ENCODE peak calls at places on chromosomes 11 and 22, in nine cellular contexts. C, U, R, S, T, E, Z, B and P are unnamed samples.

GRCh38 chr22:44185237-44186120 is 4.8 kb downstream of the PARVG start:
- DNase-seq in C (no peak), U (no peak), R (no peak), S (no peak), T (no peak), E (no peak), Z (no peak), B (no peak), P (no peak)

GRCh38 chr11:37973926-37974325 is 1375.9 kb upstream of the RAG2 start:
- DNase-seq in C (no peak), U (no peak), R (no peak), S (no peak), T (no peak), E (no peak), Z (peak), B (no peak), P (no peak)

GRCh38 chr11:65013692-65014145 is 241 bp upstream of the ARL2 start:
- DNase-seq in C (peak), U (no peak), R (peak), S (peak), T (peak), E (peak), Z (peak), B (peak), P (peak)

GRCh38 chr11:119081682-119082081 is 3.0 kb upstream of the HMBS start:
- DNase-seq in C (no peak), U (no peak), R (no peak), S (no peak), T (no peak), E (no peak), Z (no peak), B (no peak), P (peak)

GRCh38 chr11:109037856-109038780 is 373.2 kb downstream of the DDX10 start:
- DNase-seq in C (peak), U (peak), R (no peak), S (no peak), T (no peak), E (no peak), Z (no peak), B (no peak), P (no peak)

GRCh38 chr11:95556342-95557151 is 233.0 kb downstream of the FAM76B start:
- DNase-seq in C (peak), U (peak), R (peak), S (no peak), T (no peak), E (peak), Z (no peak), B (no peak), P (peak)

GRCh38 chr11:11543656-11544055 is 78.1 kb downstream of the GALNT18 start:
- DNase-seq in C (no peak), U (no peak), R (no peak), S (no peak), T (no peak), E (no peak), Z (no peak), B (no peak), P (no peak)

GRCh38 chr11:4890279-4890678 is 8.6 kb downstream of the OR51T1 start:
- DNase-seq in C (no peak), U (no peak), R (no peak), S (no peak), T (no peak), E (no peak), Z (peak), B (no peak), P (no peak)

GRCh38 chr22:24812950-24813349 is 6.9 kb downstream of the SGSM1 start:
- DNase-seq in C (no peak), U (no peak), R (no peak), S (no peak), T (no peak), E (no peak), Z (no peak), B (no peak), P (no peak)

GRCh38 chr11:71434576-71435130 is 13.5 kb downstream of the DHCR7 start:
- DNase-seq in C (no peak), U (no peak), R (no peak), S (no peak), T (no peak), E (no peak), Z (no peak), B (no peak), P (no peak)

GRCh38 chr11:126444072-126444471 is 88.6 kb downstream of the ST3GAL4 start:
- DNase-seq in C (no peak), U (no peak), R (no peak), S (no peak), T (no peak), E (no peak), Z (no peak), B (no peak), P (no peak)

GRCh38 chr11:107591098-107591445 is at the start of gene ELMOD1:
- DNase-seq in C (no peak), U (no peak), R (no peak), S (no peak), T (peak), E (no peak), Z (no peak), B (peak), P (peak)

GRCh38 chr11:30346068-30346688 is 23.3 kb downstream of the ARL14EP start:
- DNase-seq in C (peak), U (no peak), R (no peak), S (no peak), T (peak), E (no peak), Z (peak), B (peak), P (peak)

GRCh38 chr22:29524440-29525191 is 28.9 kb downstream of the THOC5 start:
- DNase-seq in C (peak), U (no peak), R (no peak), S (no peak), T (no peak), E (no peak), Z (peak), B (peak), P (peak)

GRCh38 chr11:41392591-41392990 is 66.9 kb downstream of the LRRC4C start:
- DNase-seq in C (no peak), U (no peak), R (no peak), S (no peak), T (no peak), E (no peak), Z (no peak), B (no peak), P (no peak)

GRCh38 chr11:133842730-133843129 is 2.6 kb downstream of the SPATA19 start:
- DNase-seq in C (no peak), U (no peak), R (no peak), S (no peak), T (no peak), E (no peak), Z (no peak), B (no peak), P (no peak)

GRCh38 chr22:27144345-27144744 is 487.0 kb downstream of the MIAT start:
- DNase-seq in C (no peak), U (no peak), R (no peak), S (no peak), T (no peak), E (no peak), Z (no peak), B (no peak), P (no peak)

GRCh38 chr11:62264004-62264403 is 6.0 kb upstream of the SCGB2A2 start:
- DNase-seq in C (no peak), U (no peak), R (no peak), S (no peak), T (no peak), E (no peak), Z (no peak), B (no peak), P (no peak)

GRCh38 chr11:112248216-112248615 is 12.4 kb downstream of the PLET1 start:
- DNase-seq in C (no peak), U (no peak), R (no peak), S (no peak), T (no peak), E (no peak), Z (peak), B (no peak), P (no peak)

GRCh38 chr11:68363771-68364170 is 51.4 kb downstream of the LRP5 start:
- DNase-seq in C (no peak), U (no peak), R (no peak), S (no peak), T (no peak), E (no peak), Z (no peak), B (no peak), P (no peak)

GRCh38 chr11:113408206-113408605 is 20.6 kb downstream of the ANKK1 start:
- DNase-seq in C (no peak), U (no peak), R (no peak), S (no peak), T (no peak), E (no peak), Z (no peak), B (no peak), P (no peak)

GRCh38 chr22:25582946-25583345 is 18.5 kb downstream of the GRK3 start:
- DNase-seq in C (peak), U (peak), R (no peak), S (no peak), T (no peak), E (no peak), Z (peak), B (no peak), P (no peak)

GRCh38 chr11:71396548-71397123 is 51.6 kb downstream of the DHCR7 start:
- DNase-seq in C (no peak), U (no peak), R (no peak), S (no peak), T (no peak), E (no peak), Z (no peak), B (no peak), P (no peak)

GRCh38 chr11:396511-396947 is 2.5 kb downstream of the PKP3 start:
- DNase-seq in C (no peak), U (no peak), R (no peak), S (no peak), T (no peak), E (no peak), Z (peak), B (peak), P (no peak)

GRCh38 chr11:44753965-44754645 is 27.3 kb downstream of the TSPAN18 start:
- DNase-seq in C (no peak), U (no peak), R (no peak), S (no peak), T (no peak), E (no peak), Z (no peak), B (no peak), P (no peak)

GRCh38 chr11:3929689-3930088 is 74.2 kb downstream of the STIM1 start:
- DNase-seq in C (no peak), U (no peak), R (no peak), S (no peak), T (no peak), E (no peak), Z (no peak), B (no peak), P (no peak)

GRCh38 chr11:56977324-56977723 is 11.4 kb upstream of the OR5AK2 start:
- DNase-seq in C (no peak), U (no peak), R (no peak), S (no peak), T (no peak), E (no peak), Z (no peak), B (no peak), P (no peak)

GRCh38 chr22:45105281-45105700 is 58.4 kb upstream of the NUP50 start:
- DNase-seq in C (peak), U (peak), R (no peak), S (no peak), T (no peak), E (no peak), Z (peak), B (peak), P (peak)

GRCh38 chr11:118574636-118575035 is 2.4 kb downstream of the ARCN1 start:
- DNase-seq in C (no peak), U (no peak), R (no peak), S (no peak), T (no peak), E (no peak), Z (no peak), B (no peak), P (no peak)

GRCh38 chr22:30182365-30182764 is 64.2 kb downstream of the LIF start:
- DNase-seq in C (no peak), U (no peak), R (no peak), S (no peak), T (no peak), E (no peak), Z (no peak), B (no peak), P (no peak)

GRCh38 chr22:42950281-42950680 is 64.7 kb downstream of the PACSIN2 start:
- DNase-seq in C (no peak), U (no peak), R (no peak), S (no peak), T (no peak), E (no peak), Z (no peak), B (no peak), P (no peak)

GRCh38 chr11:100888836-100889235 is 201.7 kb downstream of the ARHGAP42 start:
- DNase-seq in C (no peak), U (no peak), R (no peak), S (no peak), T (no peak), E (no peak), Z (peak), B (no peak), P (no peak)

GRCh38 chr22:23256986-23257888 is 76.9 kb downstream of the BCR start:
- DNase-seq in C (peak), U (peak), R (no peak), S (no peak), T (no peak), E (no peak), Z (no peak), B (no peak), P (no peak)

GRCh38 chr22:26438006-26438405 is 8.9 kb downstream of the ASPHD2 start:
- DNase-seq in C (no peak), U (no peak), R (no peak), S (no peak), T (no peak), E (no peak), Z (no peak), B (no peak), P (no peak)

GRCh38 chr11:69267395-69267805 is 26.6 kb upstream of the MYEOV start:
- DNase-seq in C (no peak), U (no peak), R (no peak), S (no peak), T (no peak), E (no peak), Z (no peak), B (no peak), P (no peak)

GRCh38 chr22:31579835-31580242 is 82.2 kb downstream of the PISD start:
- DNase-seq in C (no peak), U (no peak), R (no peak), S (no peak), T (no peak), E (peak), Z (no peak), B (peak), P (no peak)

GRCh38 chr22:42316988-42317387 is 46.5 kb upstream of the TCF20 start:
- DNase-seq in C (peak), U (no peak), R (peak), S (no peak), T (peak), E (no peak), Z (peak), B (no peak), P (no peak)

GRCh38 chr22:38243007-38243775 is 29.6 kb downstream of the TMEM184B start:
- DNase-seq in C (no peak), U (no peak), R (no peak), S (no peak), T (no peak), E (peak), Z (peak), B (peak), P (no peak)

GRCh38 chr22:39577361-39577760 is 6.8 kb downstream of the CACNA1I start:
- DNase-seq in C (no peak), U (no peak), R (no peak), S (no peak), T (no peak), E (no peak), Z (no peak), B (no peak), P (no peak)